ENCODE peak calls at places on chromosomes 5 and 9, in five cellular contexts. D is CD8-positive, alpha-beta T cell; Q is breast epithelium; J is fibroblast of lung; T is A673. G is an unnamed sample. For H3K4me1, the result is how much of the 10 kb centered on the place peaks cover.

GRCh38 chr5:1111727-1112289 is at the start of gene SLC12A7:
- DNase-seq in Q (no peak), T (peak), J (no peak), D (no peak), G (no peak)

GRCh38 chr9:133275105-133276000 is at the start of gene ABO:
- DNase-seq in Q (no peak), D (no peak), J (no peak), T (no peak), G (no peak)

GRCh38 chr5:74517700-74518099 is 122.8 kb downstream of the ENC1 start:
- DNase-seq in J (peak), Q (no peak), D (no peak), T (no peak), G (no peak)

GRCh38 chr5:65461490-65461889 is 20.2 kb downstream of the ADAMTS6 start:
- DNase-seq in Q (no peak), T (peak), J (no peak), D (no peak), G (no peak)

GRCh38 chr5:173618927-173619519 is 2.6 kb upstream of the BOD1 start:
- DNase-seq in T (peak), D (peak), Q (no peak), J (peak), G (peak)

GRCh38 chr5:158812381-158812780 is 287.3 kb downstream of the EBF1 start:
- DNase-seq in Q (no peak), T (no peak), D (peak), J (no peak), G (no peak)

GRCh38 chr9:93081081-93081529 is 14.9 kb upstream of the CARD19 start:
- DNase-seq in Q (peak), D (no peak), T (no peak), J (peak), G (no peak)

GRCh38 chr9:105341784-105342183 is 97.3 kb downstream of the SLC44A1 start:
- DNase-seq in Q (no peak), D (no peak), J (peak), T (no peak), G (no peak)

GRCh38 chr9:104758974-104759373 is 5.0 kb upstream of the NIPSNAP3B start:
- DNase-seq in J (no peak), D (no peak), T (no peak), Q (no peak), G (no peak)

GRCh38 chr5:120432861-120433260 is 31.2 kb upstream of the PRR16 start:
- DNase-seq in J (no peak), D (no peak), Q (no peak), T (no peak), G (no peak)

GRCh38 chr5:96074460-96075254 is 113.0 kb upstream of the ELL2 start:
- DNase-seq in D (no peak), Q (no peak), T (no peak), J (no peak), G (no peak)

GRCh38 chr9:107360098-107360497 is 77.0 kb downstream of the RAD23B start:
- DNase-seq in J (no peak), T (no peak), D (no peak), Q (no peak), G (no peak)

GRCh38 chr5:115428676-115429075 is 115.9 kb downstream of the FEM1C start:
- DNase-seq in T (no peak), Q (no peak), J (no peak), D (no peak), G (no peak)

GRCh38 chr9:72217306-72217842 is 68.1 kb downstream of the GDA start:
- DNase-seq in T (no peak), Q (no peak), D (no peak), J (no peak), G (no peak)

GRCh38 chr5:67695369-67695768 is 498.8 kb upstream of the CD180 start:
- DNase-seq in T (no peak), D (no peak), Q (no peak), J (no peak), G (no peak)

GRCh38 chr9:109880276-109881169 is 100.5 kb downstream of the PALM2AKAP2 start:
- DNase-seq in D (no peak), Q (no peak), T (peak), J (peak), G (peak)

GRCh38 chr9:134641173-134641985 is at the start of gene COL5A1:
- DNase-seq in D (no peak), J (peak), Q (peak), T (peak), G (peak)

GRCh38 chr5:126454081-126454480 is 30.9 kb downstream of the GRAMD2B start:
- DNase-seq in J (no peak), T (peak), Q (no peak), D (no peak), G (no peak)

GRCh38 chr5:141637693-141638419 is 1.1 kb downstream of the RELL2 start:
- DNase-seq in T (peak), Q (peak), D (peak), J (peak), G (no peak)

GRCh38 chr5:118531276-118531675 is 457.1 kb downstream of the DTWD2 start:
- DNase-seq in Q (no peak), J (no peak), D (no peak), T (no peak), G (no peak)

GRCh38 chr5:23419115-23419514 is 88.3 kb upstream of the PRDM9 start:
- DNase-seq in J (no peak), D (no peak), T (no peak), Q (no peak), G (peak)

GRCh38 chr5:181243521-181244307 is at the start of gene RACK1:
- DNase-seq in T (peak), D (peak), J (peak), Q (peak), G (no peak)

GRCh38 chr9:130598188-130598587 is 18.8 kb downstream of the FUBP3 start:
- DNase-seq in D (no peak), Q (no peak), J (no peak), T (no peak), G (no peak)
- H3K27ac ChIP-seq in D (no peak), Q (no peak), J (no peak), T (no peak), G (no peak)

DNA sequence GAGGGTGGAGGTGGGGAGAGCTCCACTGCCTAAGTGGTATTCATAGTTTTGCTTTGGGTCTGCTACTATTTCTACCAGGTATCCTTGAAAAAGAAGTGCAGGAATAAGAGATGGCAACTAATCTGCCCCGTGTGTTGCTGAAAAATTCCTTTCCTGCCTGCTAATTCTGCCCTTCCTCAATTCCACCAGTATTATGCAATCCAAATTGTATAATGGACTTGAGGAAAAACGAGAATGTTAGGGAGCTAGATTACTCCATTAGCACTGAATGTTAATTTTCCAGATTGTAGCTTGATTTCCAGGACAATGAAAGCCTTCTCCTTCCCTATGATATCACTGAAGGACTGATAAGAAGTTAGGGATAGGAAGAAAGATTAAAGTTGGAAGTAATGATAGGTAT is 16.9 kb downstream of the ADAM19 start:
- DNase-seq in T (no peak), D (no peak), Q (no peak), J (no peak), G (no peak)
- H3K4me1 ChIP-seq in T (under half), D (under half), Q (under half), J (half or more), G (under half)

DNA sequence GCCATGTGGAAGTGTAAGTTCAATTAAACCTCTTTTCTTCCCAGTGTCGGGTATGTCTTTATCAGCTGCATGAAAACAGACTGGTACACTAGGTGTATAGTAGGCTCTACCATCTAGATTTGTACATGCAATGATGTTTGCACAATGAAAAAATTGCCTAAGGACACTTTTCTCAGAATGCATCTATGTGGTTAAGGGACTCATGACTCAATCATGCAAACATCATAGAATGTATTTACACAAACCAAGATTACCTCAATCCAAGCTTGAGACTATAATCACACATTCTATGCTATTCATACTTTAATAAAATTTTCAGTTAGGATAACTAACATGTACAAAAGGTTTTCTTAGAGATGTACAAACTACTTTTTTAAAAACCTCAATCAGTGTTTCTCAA is 1164.5 kb downstream of the CDH12 start:
- DNase-seq in Q (no peak), T (no peak), J (peak), D (no peak), G (no peak)
- H3K27ac ChIP-seq in Q (no peak), T (no peak), J (no peak), D (no peak), G (no peak)

GRCh38 chr5:88555658-88556057 is 287.0 kb upstream of the TMEM161B start:
- DNase-seq in T (peak), D (no peak), J (no peak), Q (no peak), G (no peak)

GRCh38 chr5:88550736-88551135 is 282.1 kb upstream of the TMEM161B start:
- DNase-seq in Q (no peak), T (no peak), J (no peak), D (no peak), G (no peak)

GRCh38 chr5:88551724-88552345 is 283.2 kb upstream of the TMEM161B start:
- DNase-seq in T (no peak), J (no peak), Q (no peak), D (no peak), G (no peak)

GRCh38 chr5:88553926-88554325 is 285.3 kb upstream of the TMEM161B start:
- DNase-seq in T (no peak), D (no peak), Q (no peak), J (no peak), G (no peak)

GRCh38 chr5:88552406-88552805 is 283.8 kb upstream of the TMEM161B start:
- DNase-seq in Q (no peak), D (no peak), T (no peak), J (no peak), G (no peak)
- H3K4me1 ChIP-seq in Q (under half), D (under half), T (under half), J (under half), G (under half)

DNA sequence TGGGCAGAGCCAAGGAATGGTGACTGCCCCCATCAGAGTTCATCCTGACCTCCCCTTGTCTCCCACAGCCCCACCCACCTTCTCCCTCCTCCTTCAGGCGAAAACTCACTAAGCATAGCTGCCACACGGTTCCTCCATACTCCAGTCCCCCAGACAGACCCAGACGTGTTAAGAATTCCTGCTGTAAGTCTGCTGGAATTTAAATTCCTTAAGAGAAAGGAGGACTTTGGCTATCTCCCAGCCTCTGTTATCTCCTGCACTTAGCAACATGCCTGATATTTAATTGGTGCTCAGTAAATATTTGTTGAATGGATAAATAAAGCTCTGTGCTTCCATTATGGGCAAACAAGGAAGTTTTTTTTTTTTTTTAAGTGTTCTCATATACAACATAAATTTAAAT is 213.7 kb downstream of the RFK start:
- DNase-seq in T (no peak), Q (no peak), D (no peak), J (no peak), G (no peak)
- H3K27ac ChIP-seq in T (no peak), Q (no peak), D (no peak), J (no peak), G (no peak)

GRCh38 chr9:89502038-89502601 is 4.2 kb upstream of the SEMA4D start:
- DNase-seq in T (no peak), Q (no peak), J (no peak), D (peak), G (no peak)
- H3K4me1 ChIP-seq in T (under half), Q (under half), J (under half), D (half or more), G (under half)

DNA sequence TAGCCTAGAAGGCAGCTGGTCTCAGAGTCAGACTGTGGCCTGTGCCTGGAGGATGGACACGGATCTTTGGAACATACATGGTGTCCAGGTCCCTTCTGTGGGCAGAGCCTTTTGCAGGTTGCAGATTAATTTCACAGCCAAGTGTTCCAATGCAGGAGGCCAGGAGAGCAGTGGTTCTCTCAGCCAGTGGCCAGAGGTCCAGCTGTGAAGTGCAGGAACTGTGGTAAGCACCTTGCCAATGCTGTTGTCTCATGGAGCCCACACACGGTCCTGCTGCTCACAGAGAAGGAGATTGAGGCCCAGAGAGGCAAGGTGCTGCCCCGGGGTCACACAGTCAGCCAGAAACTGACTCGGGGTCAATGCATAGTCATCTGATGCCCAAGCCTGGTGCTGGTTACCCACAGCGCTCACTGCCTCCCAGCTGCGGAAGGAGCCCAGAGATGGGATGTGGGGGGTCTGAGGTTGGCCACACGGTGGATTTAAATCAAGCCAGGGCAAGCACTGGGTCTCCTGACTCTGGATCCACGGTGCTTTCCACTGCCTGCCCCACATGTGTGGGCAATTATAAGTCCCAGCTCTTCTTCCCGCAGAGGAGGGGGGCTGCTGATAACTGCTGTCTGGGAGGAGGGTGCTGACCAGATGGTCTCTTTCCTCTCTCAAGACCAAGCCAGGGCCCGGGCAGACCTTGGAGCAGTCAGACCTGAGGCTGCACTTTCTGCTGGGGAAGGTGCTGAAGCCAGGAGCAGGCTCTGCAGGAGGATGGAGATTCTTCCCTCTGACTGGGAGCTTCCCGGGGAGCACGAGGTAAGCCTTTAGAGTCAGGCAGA is 2.8 kb downstream of the PDGFRB start:
- DNase-seq in D (no peak), J (no peak), T (no peak), Q (no peak), G (no peak)
- H3K27ac ChIP-seq in D (no peak), J (peak), T (no peak), Q (peak), G (no peak)

GRCh38 chr9:127920794-127921193 is 4.0 kb upstream of the ST6GALNAC4 start:
- DNase-seq in T (no peak), Q (no peak), D (no peak), J (no peak), G (no peak)

GRCh38 chr9:127919253-127919815 is 2.5 kb upstream of the ST6GALNAC4 start:
- DNase-seq in J (peak), Q (peak), D (no peak), T (no peak), G (no peak)

GRCh38 chr9:127916665-127917581 is at the start of gene ST6GALNAC4:
- DNase-seq in D (peak), Q (peak), T (peak), J (peak), G (no peak)

GRCh38 chr9:127917603-127918002 is 762 bp upstream of the ST6GALNAC4 start:
- DNase-seq in Q (no peak), T (no peak), D (no peak), J (no peak), G (no peak)

DNA sequence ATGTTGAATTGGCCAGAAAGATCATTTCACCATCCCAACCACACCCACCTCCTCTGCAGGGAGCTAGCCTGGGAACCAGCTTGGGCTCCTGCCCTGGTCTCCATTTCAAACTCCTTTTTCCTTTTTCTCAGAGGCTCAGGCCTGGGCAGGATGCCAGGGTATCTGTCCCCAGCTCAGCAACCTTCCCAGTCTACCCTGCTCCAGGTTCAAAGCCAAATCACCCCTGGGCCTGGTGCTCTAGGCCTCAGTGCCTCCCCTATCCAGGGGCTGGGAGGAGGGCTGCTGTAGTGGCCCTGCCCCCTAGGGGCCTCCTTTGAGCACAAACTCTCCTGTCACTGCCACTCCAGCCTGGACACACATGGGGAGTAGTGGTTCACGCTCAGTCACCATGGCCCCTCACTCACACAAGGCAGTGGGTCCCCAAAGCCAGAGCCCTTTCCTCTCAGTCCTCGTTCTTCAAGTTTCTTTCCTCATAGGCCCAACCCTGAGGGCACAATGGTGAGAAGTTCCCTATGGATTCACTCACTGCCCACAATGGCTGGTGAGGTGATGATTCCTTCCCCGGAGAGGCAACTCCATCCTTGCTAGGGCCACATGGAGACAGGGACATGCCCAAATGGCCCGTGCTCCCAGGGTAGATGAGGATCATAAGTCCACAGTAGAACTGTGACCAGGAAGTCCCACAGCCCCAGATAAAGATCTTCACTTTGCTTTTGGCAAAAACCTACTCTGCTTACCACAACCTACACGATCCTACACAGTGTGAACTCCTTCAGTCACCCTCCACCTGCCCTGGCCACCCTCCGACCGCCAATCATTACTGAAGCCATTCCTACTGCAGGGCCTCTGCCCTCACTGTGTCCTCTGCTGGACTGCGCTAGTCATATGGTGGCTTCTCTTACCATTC is 1.6 kb upstream of the ST6GALNAC4 start:
- DNase-seq in T (no peak), J (peak), D (no peak), Q (no peak), G (no peak)
- H3K4me1 ChIP-seq in T (under half), J (under half), D (under half), Q (under half), G (under half)

GRCh38 chr9:16768816-16769215 is 101.7 kb downstream of the BNC2 start:
- DNase-seq in Q (no peak), J (no peak), D (no peak), T (no peak), G (peak)
- H3K27ac ChIP-seq in Q (no peak), J (no peak), D (no peak), T (no peak), G (peak)